ENCODE peak calls at places on chromosomes 6 and 20, in eight cellular contexts. V is small intestine, O is right lobe of liver, S is Panc1, R is MM.1S, P is GM12878, B is upper lobe of left lung, M is Peyer's patch. F is an unnamed sample.
A peak's percentile ranks its signal among the peaks of the same experiment; 100 is the strongest.

GRCh38 chr6:7902221-7902620 is 8.4 kb downstream of the TXNDC5 start:
- DNase-seq in S (no peak), B (no peak), V (no peak), O (no peak), M (no peak), R (peak; percentile 42), P (no peak), F (no peak)

GRCh38 chr20:45450097-45450818 is 19.3 kb upstream of the WFDC2 start:
- DNase-seq in B (peak; percentile 31), S (peak; percentile 32), R (peak; percentile 44), O (no peak), V (peak; percentile 82), M (no peak), P (no peak), F (peak; percentile 33)

GRCh38 chr20:6632187-6632586 is 135.3 kb upstream of the BMP2 start:
- DNase-seq in V (peak; percentile 21), S (no peak), R (peak; percentile 71), P (no peak), B (no peak), M (peak; percentile 75), O (peak; percentile 25), F (no peak)

GRCh38 chr20:40050596-40050995 is 638.4 kb downstream of the MAFB start:
- DNase-seq in S (no peak), M (no peak), R (no peak), V (no peak), P (no peak), B (no peak), O (no peak), F (no peak)

GRCh38 chr20:22652685-22653568 is 68.6 kb upstream of the FOXA2 start:
- DNase-seq in B (no peak), M (no peak), S (no peak), P (no peak), V (no peak), R (no peak), O (no peak), F (no peak)

GRCh38 chr6:17280552-17281090 is 540 bp upstream of the RBM24 start:
- DNase-seq in B (no peak), S (no peak), M (peak; percentile 47), V (peak; percentile 19), O (peak; percentile 44), R (no peak), P (no peak), F (peak; percentile 16)

GRCh38 chr6:6407061-6407723 is 86.7 kb upstream of the F13A1 start:
- DNase-seq in B (no peak), V (no peak), P (peak; percentile 97), R (no peak), M (no peak), O (no peak), S (no peak), F (no peak)

GRCh38 chr6:161373905-161374451 is 100.1 kb upstream of the AGPAT4 start:
- DNase-seq in P (no peak), S (peak; percentile 54), R (peak; percentile 33), M (peak; percentile 84), O (peak; percentile 53), V (peak; percentile 62), B (peak; percentile 51), F (peak; percentile 86)

GRCh38 chr6:159692303-159693127 is 526 bp downstream of the SOD2 start:
- DNase-seq in B (peak; percentile 72), V (peak; percentile 68), M (peak; percentile 83), O (peak; percentile 62), S (no peak), R (peak; percentile 28), P (no peak), F (peak; percentile 64)

GRCh38 chr6:153031335-153031955 is 28.9 kb upstream of the MTRF1L start:
- DNase-seq in B (no peak), S (no peak), M (no peak), P (no peak), V (no peak), R (no peak), O (no peak), F (no peak)

GRCh38 chr20:10523438-10523837 is 88.3 kb downstream of the SLX4IP start:
- DNase-seq in P (no peak), S (no peak), O (no peak), R (no peak), V (no peak), M (no peak), B (no peak), F (no peak)

GRCh38 chr6:89308525-89309400 is 6.3 kb downstream of the GABRR2 start:
- DNase-seq in M (no peak), R (no peak), O (no peak), P (no peak), B (no peak), S (no peak), V (no peak), F (no peak)

GRCh38 chr6:101539510-101540245 is 146.2 kb downstream of the GRIK2 start:
- DNase-seq in B (no peak), P (no peak), O (no peak), R (no peak), S (no peak), M (no peak), V (no peak), F (no peak)

GRCh38 chr6:36984581-36985383 is 1.2 kb downstream of the MTCH1 start:
- DNase-seq in S (no peak), B (peak; percentile 77), P (no peak), V (no peak), R (no peak), O (peak; percentile 65), M (peak; percentile 65), F (peak; percentile 74)

GRCh38 chr20:21982559-21982958 is 277.1 kb downstream of the PAX1 start:
- DNase-seq in R (no peak), B (no peak), P (no peak), S (no peak), O (no peak), M (no peak), V (no peak), F (no peak)

GRCh38 chr6:109507490-109508072 is 24.6 kb upstream of the ZBTB24 start:
- DNase-seq in O (no peak), B (peak; percentile 57), M (no peak), S (no peak), V (no peak), R (no peak), P (no peak), F (no peak)

GRCh38 chr6:41199427-41200246 is 1.3 kb downstream of the TREML2 start:
- DNase-seq in B (no peak), R (peak; percentile 53), S (no peak), O (no peak), V (no peak), P (peak; percentile 55), M (no peak), F (no peak)

DNA sequence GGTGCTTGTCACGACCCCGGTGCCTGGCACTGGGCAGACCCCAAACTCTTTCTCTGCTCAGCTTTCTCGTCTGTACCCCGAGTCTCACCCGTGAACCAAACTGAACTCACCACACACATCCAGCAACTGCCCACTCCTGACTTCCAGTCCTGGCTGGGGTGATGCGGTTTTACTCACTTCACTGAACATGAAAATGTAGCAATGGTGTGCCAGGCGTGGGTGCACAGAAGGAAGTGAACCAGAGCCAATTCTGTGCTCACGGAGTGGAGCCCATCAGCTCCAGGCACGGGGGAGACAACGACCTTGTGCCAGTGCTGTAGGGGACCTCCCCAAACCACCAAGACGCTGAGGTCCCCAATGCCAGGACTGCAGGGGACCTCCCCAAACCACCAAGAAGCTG is 78.7 kb upstream of the AFDN start:
- DNase-seq in S (no peak), V (no peak), R (no peak), B (no peak), P (no peak), O (no peak), M (peak; percentile 22), F (no peak)
- H3K4me1 ChIP-seq in S (no peaks in the 10 kb centered on the region), V (no peaks in the 10 kb centered on the region), R (no peaks in the 10 kb centered on the region), B (peaks cover 9% of the 10 kb centered on the region), P (no peaks in the 10 kb centered on the region), O (peaks cover 17% of the 10 kb centered on the region), M (peaks cover 13% of the 10 kb centered on the region), F (no peaks in the 10 kb centered on the region)

DNA sequence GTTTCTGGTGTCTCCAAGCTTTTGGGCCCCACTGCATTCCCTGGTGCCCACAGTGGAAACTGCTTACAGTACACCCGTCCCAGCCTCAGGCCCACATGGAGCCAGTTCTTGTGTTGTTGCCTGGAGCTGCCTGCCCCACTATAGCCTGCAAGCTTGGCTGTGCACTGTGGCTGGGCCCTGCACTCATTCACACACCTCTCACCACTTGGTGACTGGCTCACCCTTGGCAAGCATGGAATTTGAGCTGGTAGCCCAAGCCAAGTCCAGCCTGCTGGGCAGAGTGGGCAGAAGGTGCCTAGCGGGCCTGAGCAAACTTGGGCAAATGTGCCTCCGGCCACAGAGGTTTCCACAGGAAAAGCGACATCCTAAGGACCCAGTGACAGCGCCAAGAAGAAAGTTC is 472.3 kb downstream of the MMUT start:
- DNase-seq in P (no peak), S (no peak), R (no peak), O (no peak), B (no peak), V (no peak), M (no peak), F (no peak)
- H3K4me3 ChIP-seq in P (no peak overlapping the region), S (no peak overlapping the region), R (no peak overlapping the region), O (no peak overlapping the region), B (no peak overlapping the region), V (no peak overlapping the region), M (no peak overlapping the region), F (no peak overlapping the region)

GRCh38 chr20:34085544-34086040 is 26.5 kb downstream of the EIF2S2 start:
- DNase-seq in R (no peak), M (no peak), B (no peak), P (no peak), O (no peak), V (no peak), S (no peak), F (no peak)

GRCh38 chr20:34083781-34084180 is 28.3 kb downstream of the EIF2S2 start:
- DNase-seq in S (no peak), P (no peak), O (no peak), R (no peak), B (no peak), M (no peak), V (no peak), F (no peak)

GRCh38 chr20:34082232-34082887 is 29.7 kb downstream of the EIF2S2 start:
- DNase-seq in O (no peak), R (no peak), V (peak; percentile 20), M (no peak), B (no peak), S (no peak), P (no peak), F (no peak)

GRCh38 chr20:34083137-34083536 is 28.9 kb downstream of the EIF2S2 start:
- DNase-seq in S (no peak), P (no peak), O (peak; percentile 52), R (no peak), B (peak; percentile 94), M (peak; percentile 60), V (peak; percentile 45), F (no peak)

GRCh38 chr20:34084227-34084923 is 27.7 kb downstream of the EIF2S2 start:
- DNase-seq in B (no peak), S (no peak), O (no peak), V (no peak), P (no peak), M (no peak), R (no peak), F (no peak)
- H3K36me3 ChIP-seq in B (peaks cover 18% of the 10 kb centered on the region), S (peaks cover 6% of the 10 kb centered on the region), O (no peaks in the 10 kb centered on the region), V (peaks cover 15% of the 10 kb centered on the region), P (peaks cover 32% of the 10 kb centered on the region), M (no peaks in the 10 kb centered on the region), R (peaks cover 10% of the 10 kb centered on the region), F (peaks cover 43% of the 10 kb centered on the region)

DNA sequence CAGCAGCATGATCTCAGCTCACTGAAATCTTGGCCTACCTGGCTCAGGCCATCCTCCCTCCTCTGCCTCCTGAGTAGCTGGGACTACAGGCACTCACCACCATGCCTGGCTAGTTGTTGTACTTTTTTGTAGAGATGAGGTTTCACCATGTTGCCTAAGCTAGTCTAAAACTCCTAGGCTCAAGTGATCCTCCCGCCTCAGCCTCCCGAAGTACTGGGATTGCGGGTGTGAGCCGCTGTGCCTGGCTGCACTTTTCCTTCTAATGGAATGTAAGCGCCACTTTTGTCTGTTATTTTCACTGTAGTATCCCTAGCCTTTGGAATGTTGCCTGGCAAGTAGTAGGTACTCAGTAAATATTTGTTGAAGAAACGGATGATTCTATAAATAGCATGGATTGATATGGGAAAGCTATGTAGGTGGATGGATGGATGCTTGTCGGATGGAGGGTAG is 10.4 kb upstream of the TRIB3 start:
- DNase-seq in O (no peak), S (no peak), P (no peak), R (no peak), B (peak; percentile 56), M (no peak), V (no peak), F (no peak)
- H3K4me1 ChIP-seq in O (peaks cover 40% of the 10 kb centered on the region), S (peaks cover 19% of the 10 kb centered on the region), P (peaks cover 10% of the 10 kb centered on the region), R (peaks cover 5% of the 10 kb centered on the region), B (peaks cover 33% of the 10 kb centered on the region), M (peaks cover 8% of the 10 kb centered on the region), V (no peaks in the 10 kb centered on the region), F (peaks cover 17% of the 10 kb centered on the region)